ENCODE peak calls at places on chromosome 18, in seven cellular contexts. K is HCT116, E is SK-N-SH, X is K562, Q is GM12878, A is HepG2, R is H1. U is an unnamed sample.

GRCh38 chr18:44852818-44853217 is 172.1 kb downstream of the SETBP1 start:
- DNase-seq in K (no peak), E (no peak), X (no peak), Q (no peak), A (no peak), R (no peak), U (no peak)

GRCh38 chr18:40235881-40236280 is 1719.2 kb upstream of the PIK3C3 start:
- DNase-seq in K (no peak), E (no peak), X (no peak), Q (no peak), A (no peak), R (no peak), U (no peak)

GRCh38 chr18:45951021-45951714 is 16.0 kb downstream of the EPG5 start:
- DNase-seq in K (peak; percentile 28), E (no peak), X (no peak), Q (no peak), A (no peak), R (no peak), U (no peak)

GRCh38 chr18:46497129-46497528 is 159.9 kb downstream of the LOXHD1 start:
- DNase-seq in K (no peak), E (no peak), X (peak; percentile 24), Q (no peak), A (peak; percentile 10), R (peak; percentile 85), U (peak; percentile 63)

GRCh38 chr18:35432565-35433001 is 55.4 kb upstream of the ZNF396 start:
- DNase-seq in K (no peak), E (no peak), X (no peak), Q (no peak), A (no peak), R (no peak), U (no peak)

GRCh38 chr18:32759768-32760167 is 13.1 kb downstream of the KLHL14 start:
- DNase-seq in K (no peak), E (no peak), X (no peak), Q (no peak), A (no peak), R (no peak), U (no peak)

GRCh38 chr18:40685241-40685640 is 1269.8 kb upstream of the PIK3C3 start:
- DNase-seq in K (no peak), E (no peak), X (no peak), Q (no peak), A (no peak), R (no peak), U (no peak)

GRCh38 chr18:6741290-6741689 is 11.8 kb downstream of the ARHGAP28 start:
- DNase-seq in K (no peak), E (no peak), X (no peak), Q (no peak), A (no peak), R (no peak), U (no peak)

GRCh38 chr18:2547477-2548087 is 23.7 kb downstream of the METTL4 start:
- DNase-seq in K (peak; percentile 22), E (peak; percentile 46), X (peak; percentile 54), Q (peak; percentile 5), A (peak; percentile 20), R (no peak), U (no peak)

GRCh38 chr18:525066-525797 is 24.7 kb upstream of the COLEC12 start:
- DNase-seq in K (no peak), E (no peak), X (no peak), Q (no peak), A (no peak), R (no peak), U (no peak)

GRCh38 chr18:76428396-76429261 is 66.4 kb downstream of the ZNF516 start:
- DNase-seq in K (no peak), E (no peak), X (no peak), Q (no peak), A (no peak), R (peak; percentile 39), U (no peak)

GRCh38 chr18:52200891-52201663 is 138.9 kb upstream of the DCC start:
- DNase-seq in K (no peak), E (no peak), X (no peak), Q (no peak), A (no peak), R (no peak), U (no peak)

GRCh38 chr18:10514082-10514481 is 11.7 kb upstream of the NAPG start:
- DNase-seq in K (no peak), E (no peak), X (no peak), Q (no peak), A (no peak), R (no peak), U (no peak)

GRCh38 chr18:51857989-51858388 is 482.0 kb upstream of the DCC start:
- DNase-seq in K (no peak), E (no peak), X (no peak), Q (no peak), A (no peak), R (no peak), U (no peak)

DNA sequence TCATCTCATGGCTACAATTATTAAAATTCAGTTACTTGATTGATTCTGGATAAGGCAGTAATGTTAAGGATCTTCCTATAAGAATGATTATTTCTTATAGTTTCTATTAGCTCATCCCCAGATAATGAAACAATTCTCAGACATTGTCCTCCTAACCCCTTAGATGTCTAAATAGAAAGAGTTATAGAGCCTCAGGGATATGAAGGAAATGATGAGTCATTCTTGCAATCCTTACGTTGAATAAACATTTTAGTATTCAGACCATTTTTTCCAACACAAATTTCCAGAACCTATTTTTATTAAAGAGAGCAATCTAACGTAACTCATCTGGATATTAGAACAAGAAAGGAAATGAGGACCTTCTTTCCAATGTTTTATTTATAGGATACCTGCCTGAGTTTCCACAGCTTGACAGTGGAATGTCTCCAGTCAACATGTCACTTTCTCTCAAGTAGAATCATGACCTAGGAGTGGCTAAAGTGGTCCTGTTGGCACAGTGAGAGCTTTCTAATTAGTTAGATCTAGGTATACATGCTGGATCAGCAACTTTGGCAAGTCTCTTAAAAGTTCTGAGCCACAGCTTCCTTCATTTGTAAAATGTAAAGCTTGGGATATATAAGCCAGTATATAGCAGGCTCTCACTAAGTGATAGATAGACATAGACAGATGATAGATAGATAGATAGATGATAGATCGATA is 88.0 kb upstream of the RAB27B start:
- DNase-seq in K (no peak), E (no peak), X (no peak), Q (no peak), A (no peak), R (no peak), U (no peak)
- TF ChIP-seq JUND in K (no peak), E (peak; percentile 71), X (peak; percentile 12), Q (no peak), A (no peak), R (no peak), U (no peak)

GRCh38 chr18:5103693-5104092 is 93.4 kb downstream of the AKAIN1 start:
- DNase-seq in K (no peak), E (no peak), X (no peak), Q (no peak), A (no peak), R (no peak), U (no peak)

GRCh38 chr18:5106730-5107129 is 90.3 kb downstream of the AKAIN1 start:
- DNase-seq in K (no peak), E (no peak), X (no peak), Q (no peak), A (no peak), R (no peak), U (peak; percentile 1)

GRCh38 chr18:5104246-5104645 is 92.8 kb downstream of the AKAIN1 start:
- DNase-seq in K (no peak), E (no peak), X (no peak), Q (no peak), A (no peak), R (no peak), U (no peak)

GRCh38 chr18:5110288-5110687 is 86.8 kb downstream of the AKAIN1 start:
- DNase-seq in K (no peak), E (no peak), X (no peak), Q (no peak), A (no peak), R (no peak), U (no peak)

GRCh38 chr18:5107990-5108389 is 89.1 kb downstream of the AKAIN1 start:
- DNase-seq in K (no peak), E (no peak), X (no peak), Q (no peak), A (no peak), R (no peak), U (peak; percentile 6)
- TF ChIP-seq JUND in K (no peak), E (no peak), X (no peak), Q (no peak), A (no peak), R (no peak), U (no peak)

DNA sequence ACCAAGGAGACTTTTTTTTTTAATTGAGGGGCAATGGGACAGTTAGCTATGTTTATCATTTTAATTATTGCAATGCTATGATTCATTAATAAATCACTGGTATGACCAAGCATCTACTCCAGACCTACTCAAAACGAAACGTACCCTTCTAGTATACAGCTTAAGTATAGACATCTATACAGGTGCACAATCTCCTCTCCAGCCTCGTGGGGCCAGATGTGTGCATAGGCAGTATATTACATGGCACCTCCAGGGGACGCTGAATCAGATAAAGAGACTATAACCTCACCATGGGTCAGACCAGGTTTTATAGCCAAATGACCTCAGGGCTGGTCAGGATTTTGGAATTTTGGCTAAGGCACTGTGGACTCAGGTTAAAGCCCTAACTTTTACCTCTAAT is 86.6 kb downstream of the SS18 start:
- DNase-seq in K (no peak), E (no peak), X (no peak), Q (no peak), A (no peak), R (no peak), U (peak; percentile 1)
- TF ChIP-seq JUND in K (no peak), E (no peak), X (no peak), Q (no peak), A (no peak), R (no peak), U (no peak)

GRCh38 chr18:49733321-49733720 is 80.0 kb downstream of the ACAA2 start:
- DNase-seq in K (no peak), E (no peak), X (no peak), Q (no peak), A (no peak), R (no peak), U (no peak)

GRCh38 chr18:49734836-49735235 is 78.5 kb downstream of the ACAA2 start:
- DNase-seq in K (no peak), E (no peak), X (no peak), Q (no peak), A (no peak), R (no peak), U (no peak)

GRCh38 chr18:49731421-49731841 is 81.9 kb downstream of the ACAA2 start:
- DNase-seq in K (no peak), E (no peak), X (no peak), Q (no peak), A (peak; percentile 45), R (no peak), U (no peak)

GRCh38 chr18:49731860-49732311 is 81.4 kb downstream of the ACAA2 start:
- DNase-seq in K (no peak), E (no peak), X (no peak), Q (no peak), A (peak; percentile 48), R (no peak), U (no peak)

DNA sequence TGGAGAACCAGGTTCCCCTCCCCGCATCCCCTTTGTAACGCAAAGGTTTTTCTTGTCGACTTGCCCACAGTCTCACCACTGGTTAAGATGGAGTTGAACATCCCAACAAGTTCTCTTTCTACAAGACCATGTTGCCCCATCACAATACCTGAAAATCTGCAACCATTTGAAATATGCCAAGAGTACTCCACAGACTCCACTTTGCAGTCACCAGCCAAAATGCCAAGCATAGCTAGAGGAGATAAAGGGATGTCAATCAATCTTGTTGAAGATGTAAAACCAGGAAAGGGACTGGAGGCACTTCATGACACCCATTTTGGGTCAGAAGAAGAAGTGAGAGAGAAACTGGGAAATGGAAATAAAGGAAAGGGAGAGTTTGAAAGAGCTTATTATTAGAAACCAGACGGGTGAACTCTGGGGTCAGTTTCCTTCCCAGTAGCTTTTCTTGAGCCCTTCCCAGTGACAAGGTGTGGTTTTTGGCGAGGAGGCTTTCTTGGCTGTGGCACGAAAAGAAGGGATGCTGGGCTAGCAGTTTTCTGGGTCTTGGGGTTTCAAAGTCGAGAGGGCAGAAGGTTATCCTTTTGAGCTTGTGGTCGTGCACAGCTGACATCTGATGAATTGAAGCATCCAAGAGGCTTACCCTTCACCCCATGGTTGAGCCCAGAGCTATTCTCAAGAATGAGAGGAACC is 79.3 kb downstream of the ACAA2 start:
- DNase-seq in K (no peak), E (no peak), X (no peak), Q (no peak), A (no peak), R (no peak), U (no peak)
- TF ChIP-seq JUND in K (no peak), E (no peak), X (no peak), Q (no peak), A (no peak), R (no peak), U (no peak)

U was measured in T47D.